ENCODE peak calls at places on chromosome 12, in eight cellular contexts. M is IMR-90, X is HCT116, W is testis, O is heart left ventricle, H is endothelial cell of umbilical vein, B is breast epithelium, U is transverse colon. P is an unnamed sample. For H3K9me3, the result is how much of the 10 kb centered on the place peaks cover.

GRCh38 chr12:48001426-48002178 is 2.7 kb downstream of the COL2A1 start:
- DNase-seq in M (no peak), H (peak), B (peak), W (no peak), U (peak), O (peak), X (peak), P (peak)

GRCh38 chr12:79933580-79934264 is 1.2 kb downstream of the PPP1R12A start:
- DNase-seq in B (no peak), H (peak), M (peak), O (no peak), X (no peak), U (peak), W (peak), P (no peak)

GRCh38 chr12:113208041-113208934 is 13.0 kb upstream of the TPCN1 start:
- DNase-seq in X (no peak), W (no peak), B (no peak), U (peak), M (peak), O (peak), H (no peak), P (no peak)

GRCh38 chr12:107027304-107028053 is 40.5 kb upstream of the MTERF2 start:
- DNase-seq in B (no peak), W (peak), H (peak), M (peak), O (no peak), X (peak), U (no peak), P (peak)

GRCh38 chr12:49038291-49038955 is 19.8 kb upstream of the PRKAG1 start:
- DNase-seq in X (no peak), M (no peak), O (no peak), B (no peak), U (no peak), H (no peak), W (no peak), P (no peak)

GRCh38 chr12:100652488-100652887 is 79.0 kb downstream of the GAS2L3 start:
- DNase-seq in H (no peak), W (no peak), B (no peak), X (no peak), M (no peak), O (no peak), U (no peak), P (no peak)

GRCh38 chr12:108240928-108241327 is 98.2 kb downstream of the CMKLR1 start:
- DNase-seq in U (no peak), X (no peak), O (no peak), W (no peak), B (no peak), H (no peak), M (no peak), P (no peak)

GRCh38 chr12:32843528-32844095 is 53.0 kb downstream of the PKP2 start:
- DNase-seq in H (no peak), M (no peak), X (no peak), U (no peak), W (no peak), B (no peak), O (no peak), P (no peak)

GRCh38 chr12:118042091-118042490 is 18.9 kb downstream of the WSB2 start:
- DNase-seq in U (no peak), B (no peak), H (no peak), O (no peak), W (no peak), X (no peak), M (no peak), P (no peak)

GRCh38 chr12:131428086-131428685 is 282.7 kb upstream of the SFSWAP start:
- DNase-seq in B (no peak), U (no peak), X (no peak), W (no peak), O (no peak), H (no peak), M (no peak), P (no peak)

GRCh38 chr12:54579696-54580333 is 8.6 kb downstream of the PPP1R1A start:
- DNase-seq in X (peak), U (peak), H (peak), B (peak), W (peak), M (peak), O (peak), P (peak)

GRCh38 chr12:89708793-89709156 is at the start of gene ATP2B1:
- DNase-seq in H (peak), W (peak), X (peak), O (peak), U (peak), M (peak), B (peak), P (peak)

GRCh38 chr12:109277899-109278762 is 31.0 kb downstream of the FOXN4 start:
- DNase-seq in X (no peak), O (no peak), W (peak), H (no peak), U (no peak), B (no peak), M (peak), P (no peak)

GRCh38 chr12:78088391-78088832 is 257.7 kb downstream of the NAV3 start:
- DNase-seq in O (no peak), M (peak), X (no peak), U (no peak), B (no peak), H (peak), W (no peak), P (no peak)

GRCh38 chr12:75684678-75685620 is 173.5 kb upstream of the KRR1 start:
- DNase-seq in B (no peak), W (no peak), M (peak), U (no peak), O (no peak), H (no peak), X (no peak), P (no peak)

GRCh38 chr12:65891219-65891618 is 66.9 kb downstream of the HMGA2 start:
- DNase-seq in B (no peak), X (no peak), H (peak), W (no peak), U (no peak), M (peak), O (no peak), P (no peak)

GRCh38 chr12:2051700-2052625 is 824 bp upstream of the CACNA1C start:
- DNase-seq in H (no peak), U (no peak), B (no peak), W (no peak), M (no peak), X (no peak), O (no peak), P (no peak)

GRCh38 chr12:98701166-98701565 is 56.1 kb downstream of the APAF1 start:
- DNase-seq in U (no peak), M (peak), H (no peak), W (no peak), X (no peak), B (no peak), O (no peak), P (no peak)

GRCh38 chr12:131195796-131196195 is 242.1 kb downstream of the ADGRD1 start:
- DNase-seq in U (no peak), H (no peak), M (no peak), X (no peak), W (no peak), B (no peak), O (no peak), P (no peak)

GRCh38 chr12:52216107-52216506 is 16.9 kb upstream of the KRT7 start:
- DNase-seq in O (no peak), M (peak), W (peak), B (no peak), H (peak), X (no peak), U (no peak), P (peak)

GRCh38 chr12:20268121-20268732 is 100.1 kb upstream of the PDE3A start:
- DNase-seq in X (no peak), B (no peak), U (no peak), H (no peak), O (no peak), M (peak), W (no peak), P (no peak)

GRCh38 chr12:131676544-131676943 is 34.3 kb upstream of the SFSWAP start:
- DNase-seq in H (no peak), X (no peak), O (no peak), M (no peak), B (no peak), W (no peak), U (no peak), P (no peak)

GRCh38 chr12:52628111-52628507 is 9.8 kb upstream of the KRT73 start:
- DNase-seq in X (no peak), H (no peak), W (no peak), B (no peak), O (no peak), M (no peak), U (no peak), P (no peak)

GRCh38 chr12:75556306-75556899 is 45.0 kb upstream of the KRR1 start:
- DNase-seq in U (no peak), B (no peak), M (no peak), W (no peak), X (no peak), H (no peak), O (no peak), P (no peak)

GRCh38 chr12:6698352-6699046 is 2.1 kb downstream of the PIANP start:
- DNase-seq in X (no peak), O (no peak), W (no peak), U (no peak), H (no peak), B (no peak), M (no peak), P (no peak)

DNA sequence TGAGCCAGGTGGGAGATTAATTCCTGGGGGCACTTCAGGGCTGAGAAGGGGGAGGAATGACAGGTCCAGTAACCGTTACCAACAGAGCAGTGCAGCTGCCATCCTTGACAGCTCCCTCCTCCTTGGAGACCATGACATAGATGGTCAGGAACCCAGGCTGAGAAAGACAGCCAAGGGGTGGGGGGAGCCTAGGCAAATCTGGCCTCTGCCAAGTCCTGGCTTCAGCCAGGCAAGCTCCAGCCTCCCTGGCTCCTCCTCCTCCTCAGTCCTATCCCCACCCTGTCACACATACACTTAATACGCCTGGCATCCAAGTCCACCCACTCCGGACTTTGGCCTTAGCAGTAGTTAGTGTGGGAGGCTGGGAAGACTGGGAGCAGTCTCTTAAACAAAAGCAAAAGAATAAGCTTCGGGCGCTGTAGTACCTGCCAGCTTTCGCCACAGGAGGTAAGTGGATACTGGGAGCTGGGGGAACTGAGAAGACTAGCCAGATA is at the start of gene RDH5:
- DNase-seq in B (no peak), M (peak), H (no peak), W (peak), U (peak), O (peak), X (no peak), P (peak)
- TF ChIP-seq POLR2A in B (no peak), M (no peak), H (no peak), W (no peak), U (peak), O (no peak), X (no peak), P (peak)

DNA sequence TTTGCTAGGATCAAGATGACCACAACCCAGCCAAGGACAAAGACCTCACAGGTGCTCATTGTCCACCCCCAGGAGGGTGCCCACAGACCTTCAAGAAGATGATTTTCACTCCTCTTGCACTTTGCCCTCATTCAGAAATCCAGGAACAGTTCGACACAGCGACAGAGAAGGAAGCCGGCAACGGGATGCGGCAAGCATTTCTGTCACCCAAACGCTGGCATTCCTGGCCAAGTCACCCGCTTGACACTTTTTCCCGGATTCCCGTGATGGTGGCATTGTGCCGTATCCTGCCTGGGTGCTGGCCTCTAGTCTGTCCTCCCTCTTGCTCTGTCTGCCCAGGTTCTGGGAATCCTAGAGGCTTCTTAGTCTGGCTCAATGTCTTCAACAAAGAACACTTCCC is 770.4 kb upstream of the ALG10B start:
- DNase-seq in H (no peak), B (no peak), U (no peak), M (no peak), W (no peak), O (no peak), X (no peak), P (no peak)
- H3K9me3 ChIP-seq in H (under half), B (under half), U (under half), M (half or more), W (under half), O (under half), X (under half), P (under half)

GRCh38 chr12:24947541-24948451 is 1.1 kb downstream of the BCAT1 start:
- DNase-seq in O (no peak), W (no peak), X (no peak), H (peak), B (no peak), U (no peak), M (no peak), P (no peak)
- H3K4me3 ChIP-seq in O (no peak), W (peak), X (no peak), H (peak), B (peak), U (no peak), M (peak), P (peak)

GRCh38 chr12:55795950-55796349 is 21.6 kb downstream of the SARNP start:
- DNase-seq in W (no peak), M (no peak), U (no peak), X (no peak), H (no peak), O (no peak), B (no peak), P (no peak)
- TF ChIP-seq POLR2A in W (no peak), M (no peak), U (no peak), X (no peak), H (no peak), O (no peak), B (no peak), P (no peak)

GRCh38 chr12:50839032-50839431 is 3.7 kb upstream of the TMPRSS12 start:
- DNase-seq in O (no peak), W (no peak), M (no peak), X (no peak), U (no peak), B (no peak), H (no peak), P (no peak)

GRCh38 chr12:50840809-50841487 is 1.8 kb upstream of the TMPRSS12 start:
- DNase-seq in X (no peak), B (no peak), O (no peak), H (no peak), U (no peak), M (no peak), W (no peak), P (no peak)

GRCh38 chr12:50845021-50845647 is 2.4 kb downstream of the TMPRSS12 start:
- DNase-seq in M (peak), O (no peak), H (no peak), X (no peak), B (no peak), W (no peak), U (no peak), P (no peak)

GRCh38 chr12:50842637-50843493 is at the start of gene TMPRSS12:
- DNase-seq in U (no peak), M (no peak), B (peak), X (no peak), W (peak), H (peak), O (no peak), P (peak)

DNA sequence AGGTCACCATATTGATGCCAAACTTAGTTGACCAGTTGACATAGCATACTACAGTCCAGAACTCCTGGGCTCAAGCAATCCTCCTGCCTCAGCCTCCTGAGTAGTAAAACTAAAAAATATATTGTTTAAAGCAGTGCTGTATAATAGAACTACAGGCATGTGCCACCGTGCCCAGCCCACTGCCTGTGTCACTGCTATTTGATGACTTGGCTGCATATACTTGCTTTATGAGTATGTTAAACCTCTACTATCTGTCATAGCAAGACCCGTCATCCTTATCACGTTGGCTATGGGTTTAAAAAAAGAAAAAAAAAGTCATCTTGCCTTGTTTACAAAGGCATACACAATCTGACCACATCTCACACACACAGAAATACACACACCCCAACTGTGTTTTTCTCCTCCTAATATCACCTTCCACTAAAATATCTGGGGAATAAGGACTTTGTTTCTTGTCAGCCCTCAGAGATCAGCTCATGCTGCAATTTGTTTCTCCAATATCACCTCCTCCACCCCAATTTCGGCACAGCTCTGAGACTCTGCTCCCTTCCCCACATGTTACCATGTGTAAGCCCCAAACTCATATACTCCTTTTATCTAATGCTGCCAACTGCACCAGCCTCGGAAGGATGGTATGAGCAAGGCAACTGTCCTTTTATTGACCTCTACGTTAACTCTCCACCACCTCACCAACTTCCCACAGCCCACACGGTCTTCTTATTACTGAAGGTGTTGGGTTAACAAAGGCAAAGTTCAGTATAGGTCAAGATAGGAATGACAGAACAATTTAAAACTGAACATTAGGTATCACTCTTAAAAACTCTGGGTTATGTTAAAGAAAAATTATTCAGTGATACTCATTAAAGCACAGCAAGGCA is 833 bp upstream of the TMPRSS12 start:
- DNase-seq in H (no peak), B (no peak), O (no peak), U (no peak), W (no peak), M (no peak), X (no peak), P (no peak)
- H3K9me3 ChIP-seq in H (under half), B (under half), O (under half), U (under half), W (under half), M (under half), X (under half), P (under half)

DNA sequence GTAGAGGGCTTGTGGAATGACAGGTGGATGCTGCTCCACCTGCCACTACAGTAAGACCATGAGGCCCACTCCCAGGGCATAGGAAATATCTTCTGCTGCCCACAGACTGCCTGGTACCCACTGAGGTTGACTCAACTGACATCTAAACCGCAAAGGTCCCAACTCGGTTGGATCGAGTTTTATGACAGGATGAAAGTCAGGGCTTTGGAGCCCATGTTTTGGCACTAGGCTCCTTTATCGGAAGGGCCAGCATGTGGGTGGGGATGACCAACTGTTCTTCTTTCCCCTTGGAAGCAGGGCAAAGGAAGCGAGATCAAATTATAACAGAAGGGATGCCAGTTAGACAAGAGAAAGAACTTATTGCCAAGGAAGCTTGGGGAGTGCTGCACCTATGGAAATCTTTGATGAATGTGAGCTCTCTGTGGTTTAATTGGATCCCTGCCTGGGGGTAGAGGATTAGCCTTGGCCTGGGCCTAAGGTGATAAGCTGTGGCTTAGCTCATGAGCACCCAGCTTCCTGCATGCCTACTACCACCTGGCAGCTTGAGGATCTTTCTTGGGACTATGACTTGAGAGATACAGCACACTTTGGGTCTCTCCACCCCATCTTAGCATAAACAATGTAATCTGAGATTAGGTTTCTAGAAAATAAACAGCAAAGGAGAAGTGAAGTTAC is 121.8 kb downstream of the KCNA5 start:
- DNase-seq in W (no peak), H (no peak), X (no peak), U (no peak), O (no peak), M (peak), B (no peak), P (no peak)
- H3K4me3 ChIP-seq in W (no peak), H (no peak), X (no peak), U (no peak), O (no peak), M (no peak), B (no peak), P (no peak)

DNA sequence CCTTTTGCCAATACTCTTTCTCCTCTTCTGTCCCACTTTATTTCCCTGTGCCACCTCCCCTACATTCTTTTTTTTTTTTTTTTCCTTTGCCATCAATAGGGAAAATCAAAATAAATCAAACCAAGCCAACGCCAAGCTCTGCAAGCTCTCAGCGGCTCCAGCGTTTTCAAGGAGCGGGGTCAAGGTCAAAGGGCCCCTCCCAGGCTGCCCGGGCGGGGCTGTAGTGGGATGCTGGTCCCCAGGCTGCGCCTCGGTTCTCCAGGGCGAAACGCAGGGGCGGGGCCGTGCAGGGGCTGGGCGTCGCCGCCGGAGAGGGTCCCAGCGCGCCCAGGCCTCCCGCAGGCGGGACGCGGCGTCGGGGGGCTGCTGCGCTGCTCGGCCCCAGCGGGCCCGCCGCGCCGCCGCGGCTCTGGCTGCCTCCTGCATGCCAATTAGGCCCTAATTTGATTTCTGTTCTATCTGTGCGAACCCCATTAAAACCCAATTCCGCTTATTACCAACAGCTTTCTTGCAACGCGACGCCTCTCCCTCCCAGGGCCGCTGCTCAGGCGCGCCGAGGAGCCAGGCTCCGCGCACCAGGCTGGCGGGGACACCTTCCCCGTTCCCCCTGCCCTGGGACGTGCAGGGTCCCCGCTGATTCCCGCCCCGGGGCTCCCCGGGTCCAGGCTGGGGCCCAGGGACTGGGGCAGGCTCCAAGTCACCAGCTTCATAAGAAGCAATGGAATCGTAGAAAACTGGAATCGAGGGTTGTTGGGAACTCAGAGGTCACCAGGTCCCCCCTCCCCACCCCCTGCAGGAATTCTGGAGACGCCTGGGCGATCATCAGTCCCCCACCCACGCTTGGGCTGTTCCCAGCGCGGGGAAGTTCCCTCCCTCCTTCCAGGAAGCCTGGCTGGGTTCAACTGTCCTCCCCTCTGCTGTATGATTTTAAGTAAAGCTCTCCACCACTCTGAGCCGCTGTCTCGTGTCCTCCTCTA is 50.7 kb upstream of the MAP1LC3B2 start:
- DNase-seq in U (peak), O (peak), X (no peak), M (no peak), W (peak), B (no peak), H (no peak), P (peak)
- TF ChIP-seq POLR2A in U (no peak), O (no peak), X (no peak), M (no peak), W (no peak), B (no peak), H (no peak), P (no peak)

GRCh38 chr12:104105461-104105860 is 32.5 kb downstream of the NFYB start:
- DNase-seq in H (no peak), O (no peak), U (no peak), X (no peak), B (no peak), W (no peak), M (no peak), P (no peak)
- H3K9me3 ChIP-seq in H (under half), O (under half), U (under half), X (under half), B (under half), W (under half), M (under half), P (under half)

P was measured in body of pancreas.